ENCODE peak calls at places on chromosomes 4 and X, in five cellular contexts. E is cardiac muscle cell, P is ovary, N is pancreas, T is GM10248. D is an unnamed sample.

GRCh38 chr4:39975488-39976089 is 2.1 kb downstream of the PDS5A start:
- DNase-seq in N (no peak), E (no peak), P (no peak), T (no peak), D (no peak)

GRCh38 chr4:142706381-142706780 is 139.7 kb downstream of the INPP4B start:
- DNase-seq in E (no peak), T (no peak), P (no peak), N (no peak), D (no peak)

GRCh38 chr4:174873931-174874330 is 44.2 kb upstream of the ADAM29 start:
- DNase-seq in P (no peak), E (no peak), T (peak), N (no peak), D (peak)

GRCh38 chr4:128974203-128974602 is 119.1 kb downstream of the SCLT1 start:
- DNase-seq in T (no peak), P (no peak), E (no peak), N (no peak), D (no peak)

GRCh38 chr4:8306511-8307021 is 37.0 kb downstream of the HTRA3 start:
- DNase-seq in P (no peak), N (no peak), E (no peak), T (no peak), D (no peak)

GRCh38 chrX:7698248-7698647 is 144.7 kb upstream of the VCX start:
- DNase-seq in E (no peak), T (no peak), N (no peak), P (no peak), D (no peak)

GRCh38 chrX:154546354-154547244 is at the start of gene G6PD:
- DNase-seq in N (peak), E (peak), T (peak), P (no peak), D (peak)

GRCh38 chr4:150308824-150309472 is 230.7 kb downstream of the DCLK2 start:
- DNase-seq in E (no peak), T (no peak), N (no peak), P (no peak), D (no peak)

GRCh38 chr4:121686265-121686664 is 10.5 kb downstream of the ANXA5 start:
- DNase-seq in T (no peak), E (no peak), N (no peak), P (no peak), D (no peak)

GRCh38 chr4:78058591-78059523 is 1.7 kb downstream of the FRAS1 start:
- DNase-seq in E (peak), N (peak), P (no peak), T (peak), D (peak)

GRCh38 chr4:2394544-2394943 is 23.9 kb downstream of the ZFYVE28 start:
- DNase-seq in P (no peak), T (no peak), N (no peak), E (no peak), D (no peak)

GRCh38 chr4:39571504-39571903 is 44.3 kb upstream of the UGDH start:
- DNase-seq in T (no peak), N (no peak), E (no peak), P (no peak), D (no peak)

GRCh38 chr4:85210353-85210752 is 243.9 kb upstream of the WDFY3 start:
- DNase-seq in T (no peak), N (no peak), P (no peak), E (no peak), D (no peak)

GRCh38 chr4:120132935-120133334 is 66.3 kb upstream of the MAD2L1 start:
- DNase-seq in N (no peak), T (no peak), P (no peak), E (no peak), D (no peak)

GRCh38 chr4:159268607-159269006 is 165.7 kb downstream of the RAPGEF2 start:
- DNase-seq in T (no peak), E (no peak), N (no peak), P (no peak), D (no peak)

GRCh38 chr4:6962211-6963041 is 52.8 kb downstream of the TBC1D14 start:
- DNase-seq in P (no peak), E (no peak), T (peak), N (peak), D (no peak)

GRCh38 chr4:183468210-183469095 is 24.0 kb downstream of the CDKN2AIP start:
- DNase-seq in P (no peak), N (no peak), E (no peak), T (no peak), D (no peak)

GRCh38 chrX:10729000-10729399 is 108.6 kb upstream of the MID1 start:
- DNase-seq in P (no peak), E (peak), T (no peak), N (no peak), D (no peak)

GRCh38 chr4:75672461-75673026 is 667 bp downstream of the G3BP2 start:
- DNase-seq in N (peak), P (peak), E (peak), T (peak), D (peak)

DNA sequence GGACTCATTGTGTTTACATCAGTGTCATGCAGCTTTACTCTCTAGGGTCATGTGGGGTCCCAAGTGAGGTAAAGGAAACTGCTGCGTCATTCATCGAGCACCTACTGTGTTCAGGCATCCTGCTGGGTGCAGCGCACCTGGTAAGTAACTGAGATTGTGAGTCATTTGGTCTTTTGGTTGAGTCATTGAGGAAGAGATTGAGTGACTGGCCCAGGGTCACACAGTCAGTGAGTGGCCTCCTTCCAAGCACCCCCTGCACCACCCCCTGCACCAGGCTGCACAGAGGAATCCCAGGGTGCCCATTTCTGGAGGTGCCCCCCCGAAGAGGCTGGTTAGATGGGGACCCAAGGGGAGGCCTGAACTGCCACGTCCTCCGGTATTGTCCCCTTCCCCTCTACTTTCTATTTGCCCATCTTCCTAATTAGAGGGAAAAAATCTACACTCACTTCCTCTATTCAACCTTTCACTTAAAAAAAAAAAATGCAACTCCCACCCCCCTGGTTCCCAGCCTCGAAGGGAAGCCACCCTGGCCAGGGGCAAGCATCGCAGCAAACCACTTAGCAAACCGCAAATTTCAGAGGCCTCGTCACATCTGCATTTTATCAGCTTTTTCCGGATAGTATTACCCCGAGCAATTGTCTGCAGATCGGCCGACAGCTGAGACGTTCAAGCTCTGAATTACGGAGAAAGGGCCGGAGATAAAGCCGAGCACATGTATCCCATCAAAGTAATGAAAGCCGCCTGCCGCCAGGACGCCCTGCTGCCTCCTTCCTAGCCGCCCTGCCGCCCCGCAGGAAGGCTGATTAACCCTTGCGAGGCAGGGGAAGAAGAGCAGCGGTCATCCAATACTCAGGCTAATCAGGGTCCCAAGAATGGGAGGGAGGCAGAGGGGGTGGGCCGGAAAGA is 96.3 kb upstream of the MSX1 start:
- DNase-seq in P (no peak), E (peak), N (no peak), T (peak), D (peak)
- TF ChIP-seq CTCF in P (no peak), E (no peak), N (no peak), T (no peak), D (no peak)

GRCh38 chrX:72387247-72387646 is 81.5 kb upstream of the CITED1 start:
- DNase-seq in E (no peak), N (no peak), P (no peak), T (no peak), D (no peak)
- TF ChIP-seq CTCF in E (no peak), N (no peak), P (no peak), T (no peak), D (no peak)

GRCh38 chr4:34720563-34720962 is 1523.8 kb downstream of the ARAP2 start:
- DNase-seq in P (no peak), E (peak), T (no peak), N (no peak), D (no peak)
- TF ChIP-seq CTCF in P (no peak), E (peak), T (peak), N (no peak), D (peak)

GRCh38 chr4:600850-601515 is 24.4 kb upstream of the PDE6B start:
- DNase-seq in E (no peak), P (no peak), N (no peak), T (no peak), D (no peak)

GRCh38 chr4:600166-600565 is 24.1 kb upstream of the TMEM271 start:
- DNase-seq in P (no peak), T (no peak), N (no peak), E (no peak), D (no peak)

GRCh38 chr4:604131-604530 is 21.2 kb upstream of the PDE6B start:
- DNase-seq in P (no peak), E (no peak), T (no peak), N (no peak), D (no peak)

GRCh38 chr4:601612-602558 is 23.5 kb upstream of the PDE6B start:
- DNase-seq in E (no peak), T (no peak), N (no peak), P (no peak), D (no peak)

DNA sequence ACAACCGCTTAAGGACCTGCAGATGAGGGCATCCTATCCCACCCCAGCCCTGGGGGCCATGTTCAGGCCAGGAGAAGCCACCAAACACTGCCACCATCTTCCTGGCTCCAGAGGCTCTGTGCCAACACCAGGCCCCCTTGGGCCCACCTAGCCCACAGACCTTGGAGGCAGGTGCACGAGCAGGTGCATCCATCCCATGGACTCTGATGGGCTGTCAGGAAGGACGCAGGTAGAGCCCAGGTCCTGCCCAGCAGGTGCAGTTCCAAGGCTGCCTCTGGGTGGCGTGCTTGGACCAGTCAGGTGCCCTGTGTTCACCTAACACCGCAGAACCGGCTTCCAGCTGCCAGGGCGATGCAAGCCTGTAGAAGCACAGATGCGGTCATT is 22.8 kb upstream of the PDE6B start:
- DNase-seq in E (peak), T (peak), N (peak), P (no peak), D (no peak)
- TF ChIP-seq CTCF in E (peak), T (peak), N (peak), P (no peak), D (peak)

GRCh38 chr4:138177278-138177968 is 64.7 kb downstream of the SLC7A11 start:
- DNase-seq in E (no peak), T (no peak), N (no peak), P (no peak), D (no peak)

GRCh38 chr4:138178566-138178965 is 63.6 kb downstream of the SLC7A11 start:
- DNase-seq in T (no peak), P (no peak), E (no peak), N (no peak), D (no peak)

GRCh38 chr4:138181288-138181687 is 60.9 kb downstream of the SLC7A11 start:
- DNase-seq in P (no peak), E (no peak), T (no peak), N (no peak), D (no peak)

GRCh38 chr4:138175337-138175794 is 66.8 kb downstream of the SLC7A11 start:
- DNase-seq in T (no peak), E (peak), P (no peak), N (peak), D (no peak)
- TF ChIP-seq CTCF in T (no peak), E (peak), P (no peak), N (no peak), D (no peak)

D was measured in GM13977.